ENCODE peak calls at places on chromosomes 3 and 15, in six cellular contexts. F is MM.1S, L is lung, C is neural progenitor cell, G is cardiac fibroblast, A is testis. H is an unnamed sample.

GRCh38 chr3:69212411-69213160 is 90.2 kb upstream of the LMOD3 start:
- DNase-seq in F (no peak), L (no peak), C (no peak), G (peak), A (no peak), H (peak)

GRCh38 chr3:185253645-185254410 is at the start of gene EHHADH:
- DNase-seq in F (peak), L (peak), C (peak), G (peak), A (peak), H (no peak)

GRCh38 chr15:49215768-49216739 is 46.0 kb downstream of the GALK2 start:
- DNase-seq in F (no peak), L (peak), C (peak), G (peak), A (no peak), H (no peak)

GRCh38 chr3:106728315-106728821 is 648.9 kb upstream of the CCDC54 start:
- DNase-seq in F (no peak), L (no peak), C (no peak), G (peak), A (no peak), H (peak)

GRCh38 chr3:56923546-56924224 is 121.9 kb upstream of the ARHGEF3 start:
- DNase-seq in F (no peak), L (peak), C (no peak), G (peak), A (peak), H (no peak)

GRCh38 chr3:71580636-71581215 is 2.8 kb downstream of the FOXP1 start:
- DNase-seq in F (no peak), L (peak), C (peak), G (no peak), A (no peak), H (no peak)

GRCh38 chr15:63801171-63801570 is 32.6 kb downstream of the HERC1 start:
- DNase-seq in F (no peak), L (no peak), C (no peak), G (no peak), A (no peak), H (no peak)

GRCh38 chr3:49606427-49606826 is 52.1 kb downstream of the BSN start:
- DNase-seq in F (no peak), L (no peak), C (no peak), G (no peak), A (no peak), H (no peak)

GRCh38 chr3:33586402-33586801 is 131.7 kb downstream of the CLASP2 start:
- DNase-seq in F (no peak), L (no peak), C (no peak), G (no peak), A (no peak), H (no peak)

GRCh38 chr15:32982001-32982400 is 212.5 kb downstream of the FMN1 start:
- DNase-seq in F (no peak), L (no peak), C (no peak), G (no peak), A (no peak), H (no peak)

GRCh38 chr3:189824629-189825312 is 193.6 kb downstream of the TP63 start:
- DNase-seq in F (no peak), L (no peak), C (no peak), G (peak), A (no peak), H (peak)

GRCh38 chr3:71498053-71498452 is 85.5 kb downstream of the FOXP1 start:
- DNase-seq in F (no peak), L (no peak), C (peak), G (no peak), A (no peak), H (no peak)

GRCh38 chr3:186772886-186773417 is 10.4 kb upstream of the EIF4A2 start:
- DNase-seq in F (peak), L (peak), C (peak), G (peak), A (peak), H (no peak)

GRCh38 chr15:80059786-80060489 is 462 bp downstream of the ZFAND6 start:
- DNase-seq in F (peak), L (peak), C (peak), G (peak), A (no peak), H (no peak)

GRCh38 chr15:78162038-78162437 is 12.9 kb downstream of the IDH3A start:
- DNase-seq in F (no peak), L (no peak), C (no peak), G (no peak), A (peak), H (no peak)

GRCh38 chr3:124364230-124365022 is 365.8 kb upstream of the UMPS start:
- DNase-seq in F (no peak), L (no peak), C (no peak), G (no peak), A (no peak), H (no peak)

GRCh38 chr15:89693696-89694095 is 3.1 kb downstream of the WDR93 start:
- DNase-seq in F (no peak), L (no peak), C (no peak), G (no peak), A (no peak), H (no peak)

GRCh38 chr3:195897081-195897852 is 11.1 kb downstream of the TNK2 start:
- DNase-seq in F (no peak), L (no peak), C (no peak), G (peak), A (peak), H (no peak)

GRCh38 chr3:184486614-184487013 is 75.0 kb upstream of the EPHB3 start:
- DNase-seq in F (no peak), L (no peak), C (no peak), G (no peak), A (no peak), H (no peak)

GRCh38 chr3:126415661-126416591 is 21.2 kb downstream of the CFAP100 start:
- DNase-seq in F (no peak), L (no peak), C (no peak), G (no peak), A (no peak), H (no peak)

DNA sequence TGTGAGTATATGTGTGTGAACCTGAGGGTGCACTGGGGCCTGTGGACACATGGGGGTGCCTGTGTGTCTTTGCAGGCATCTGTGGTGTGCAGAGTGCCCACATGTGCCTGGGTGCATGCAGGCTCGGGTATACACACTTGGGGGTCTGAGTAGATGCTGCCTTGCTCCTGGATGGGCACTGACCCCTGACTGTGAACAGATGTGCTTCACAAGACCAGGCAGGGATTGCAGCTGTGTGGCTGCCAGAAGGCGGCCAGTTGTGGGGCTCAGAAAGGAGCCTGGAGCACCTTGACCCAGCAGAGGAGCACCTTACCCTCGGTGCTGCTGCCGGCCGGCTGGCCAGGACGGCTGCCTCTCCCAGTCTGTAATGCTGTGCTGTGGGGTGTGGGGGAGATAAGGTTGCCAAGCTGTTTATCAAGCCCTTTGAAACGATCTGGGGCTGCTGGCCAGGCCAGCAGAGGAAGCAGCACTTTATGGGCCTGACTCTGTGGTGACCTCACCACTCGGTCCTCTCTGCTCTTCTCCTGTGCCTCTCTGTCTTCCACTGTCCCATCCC is 55.5 kb upstream of the MRPS22 start:
- DNase-seq in F (no peak), L (no peak), C (no peak), G (no peak), A (peak), H (no peak)
- TF ChIP-seq CTCF in F (no peak), L (no peak), C (no peak), G (no peak), A (no peak), H (peak)

GRCh38 chr3:43879166-43879565 is 188.4 kb downstream of the ABHD5 start:
- DNase-seq in F (peak), L (no peak), C (peak), G (peak), A (peak), H (no peak)
- H3K4me3 ChIP-seq in F (no peak), L (no peak), C (no peak), G (no peak), A (no peak), H (no peak)

DNA sequence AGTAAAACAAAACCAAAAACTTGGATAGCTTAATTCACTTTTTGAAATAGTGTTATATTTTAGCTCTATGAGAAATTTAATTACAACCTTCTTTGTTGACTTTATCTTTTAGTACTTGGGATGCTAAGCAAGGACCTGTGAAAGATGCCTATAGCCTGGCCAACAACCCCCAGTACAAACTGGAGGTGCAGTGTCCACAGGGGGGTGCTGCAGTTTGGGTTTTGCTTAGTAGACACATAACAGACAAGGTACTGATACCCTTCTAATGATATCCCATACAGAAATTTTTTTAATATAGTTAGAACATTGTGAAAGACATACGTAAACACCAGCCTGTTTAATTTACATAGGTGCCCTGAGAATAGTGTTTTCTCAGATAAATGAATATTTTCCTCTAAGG is 35.3 kb downstream of the CAPN7 start:
- DNase-seq in F (peak), L (no peak), C (peak), G (peak), A (peak), H (no peak)
- TF ChIP-seq CTCF in F (peak), L (no peak), C (peak), G (peak), A (peak), H (peak)

GRCh38 chr3:101935081-101935480 is 85.8 kb downstream of the NFKBIZ start:
- DNase-seq in F (no peak), L (no peak), C (no peak), G (no peak), A (no peak), H (no peak)

GRCh38 chr3:101939391-101939790 is 90.1 kb downstream of the NFKBIZ start:
- DNase-seq in F (no peak), L (no peak), C (no peak), G (no peak), A (no peak), H (no peak)

GRCh38 chr3:101940521-101940992 is 91.2 kb downstream of the NFKBIZ start:
- DNase-seq in F (no peak), L (peak), C (peak), G (peak), A (peak), H (peak)

GRCh38 chr3:101938262-101938847 is 89.0 kb downstream of the NFKBIZ start:
- DNase-seq in F (peak), L (no peak), C (no peak), G (no peak), A (no peak), H (no peak)

GRCh38 chr3:101936419-101937331 is 87.4 kb downstream of the NFKBIZ start:
- DNase-seq in F (peak), L (no peak), C (no peak), G (peak), A (no peak), H (peak)
- H3K4me3 ChIP-seq in F (peak), L (no peak), C (no peak), G (no peak), A (no peak), H (no peak)

GRCh38 chr3:141737108-141737507 is 990 bp upstream of the RNF7 start:
- DNase-seq in F (no peak), L (no peak), C (no peak), G (no peak), A (no peak), H (no peak)
- TF ChIP-seq CTCF in F (no peak), L (no peak), C (no peak), G (no peak), A (no peak), H (no peak)

DNA sequence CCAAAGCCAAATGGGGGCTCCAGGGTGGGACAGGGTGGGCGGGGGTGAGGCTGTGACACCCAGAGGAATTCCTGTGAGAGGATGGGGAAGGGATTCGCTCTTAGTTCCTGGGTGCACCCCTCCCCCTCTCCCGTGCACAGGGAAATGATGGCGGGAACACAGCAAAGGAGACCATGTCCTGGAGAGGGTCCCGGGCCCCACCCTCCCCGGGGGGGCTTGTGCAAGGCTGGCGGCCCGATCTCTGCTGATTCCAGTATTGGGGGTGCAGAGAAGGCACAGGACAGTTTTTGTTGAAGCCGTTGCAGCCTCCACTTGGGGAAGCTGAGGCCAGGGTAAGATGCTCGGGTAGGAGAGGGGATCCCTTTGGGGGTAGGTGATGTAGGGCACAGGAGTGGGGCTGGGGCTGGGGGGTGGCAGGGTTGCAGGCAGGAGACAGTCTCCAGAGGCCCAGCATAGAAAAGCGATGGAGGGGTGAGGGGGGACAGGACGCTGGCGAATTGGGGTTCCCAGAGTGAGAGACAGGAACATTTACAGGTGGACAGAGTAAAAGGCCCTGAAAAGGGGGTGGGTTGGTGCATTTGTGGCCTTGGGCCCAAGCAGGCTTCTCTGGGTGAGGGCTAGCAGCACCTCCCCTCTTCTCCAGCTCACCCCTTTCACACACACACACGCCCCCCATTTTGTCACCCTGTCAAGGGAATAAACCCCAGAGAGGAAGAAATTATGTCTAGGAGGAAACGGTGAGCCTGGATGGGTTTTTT is 38.5 kb downstream of the HMCES start:
- DNase-seq in F (peak), L (no peak), C (no peak), G (no peak), A (no peak), H (no peak)
- H3K4me3 ChIP-seq in F (peak), L (no peak), C (peak), G (peak), A (peak), H (peak)

GRCh38 chr3:188205992-188206416 is 52.0 kb downstream of the LPP start:
- DNase-seq in F (no peak), L (no peak), C (peak), G (no peak), A (no peak), H (no peak)
- TF ChIP-seq CTCF in F (no peak), L (no peak), C (peak), G (peak), A (no peak), H (peak)

H was measured in AG09309.